ENCODE peak calls at places on chromosomes 5 and 9, in eight cellular contexts. M is AG08395; A is cardiac fibroblast; K is kidney; S is activated CD4-positive, alpha-beta T cell treated with anti-CD3 and anti-CD28 coated beads, Interleukin-2, amount 50 U/mL, for 24 hours; P is fibroblast of lung; U is naive B cell; Z is DMS79. N is an unnamed sample.

GRCh38 chr9:79759460-79759859 is 187.7 kb downstream of the TLE4 start:
- DNase-seq in M (no peak), A (peak), K (no peak), S (no peak), P (no peak), U (no peak), Z (no peak), N (no peak)

GRCh38 chr9:115018547-115019435 is 88.4 kb upstream of the TNFSF8 start:
- DNase-seq in M (peak), A (peak), K (no peak), S (no peak), P (peak), U (no peak), Z (no peak), N (peak)

GRCh38 chr5:1799110-1799601 is 481 bp downstream of the MRPL36 start:
- DNase-seq in M (peak), A (peak), K (no peak), S (no peak), P (peak), U (no peak), Z (no peak), N (no peak)

GRCh38 chr5:159448-160172 is 31.7 kb upstream of the LRRC14B start:
- DNase-seq in M (peak), A (peak), K (no peak), S (no peak), P (peak), U (no peak), Z (no peak), N (peak)

GRCh38 chr5:165805756-165806155 is 2300.3 kb downstream of the MAT2B start:
- DNase-seq in M (no peak), A (no peak), K (no peak), S (no peak), P (no peak), U (no peak), Z (no peak), N (no peak)

GRCh38 chr9:130866474-130866965 is 30.1 kb downstream of the QRFP start:
- DNase-seq in M (peak), A (peak), K (no peak), S (peak), P (peak), U (peak), Z (peak), N (peak)

GRCh38 chr5:72596956-72597355 is 89.7 kb upstream of the ZNF366 start:
- DNase-seq in M (no peak), A (peak), K (no peak), S (no peak), P (no peak), U (no peak), Z (no peak), N (no peak)

GRCh38 chr5:72256536-72256935 is 63.5 kb downstream of the MRPS27 start:
- DNase-seq in M (no peak), A (no peak), K (no peak), S (no peak), P (no peak), U (no peak), Z (no peak), N (no peak)

GRCh38 chr5:157888814-157889532 is 30.0 kb upstream of the CLINT1 start:
- DNase-seq in M (no peak), A (no peak), K (no peak), S (no peak), P (no peak), U (no peak), Z (no peak), N (no peak)

GRCh38 chr5:7714697-7715096 is 136.2 kb downstream of the CFAP90 start:
- DNase-seq in M (no peak), A (no peak), K (no peak), S (no peak), P (no peak), U (no peak), Z (no peak), N (no peak)

GRCh38 chr5:118290204-118290603 is 698.1 kb downstream of the DTWD2 start:
- DNase-seq in M (no peak), A (no peak), K (no peak), S (no peak), P (no peak), U (no peak), Z (no peak), N (no peak)

GRCh38 chr5:149205625-149206523 is 64.6 kb downstream of the ABLIM3 start:
- DNase-seq in M (peak), A (peak), K (peak), S (no peak), P (peak), U (no peak), Z (no peak), N (peak)

GRCh38 chr9:130701059-130702022 is 7.8 kb downstream of the EXOSC2 start:
- DNase-seq in M (peak), A (peak), K (peak), S (peak), P (peak), U (peak), Z (peak), N (peak)

GRCh38 chr5:65742565-65743231 is 20.7 kb downstream of the NLN start:
- DNase-seq in M (peak), A (peak), K (no peak), S (no peak), P (peak), U (peak), Z (no peak), N (peak)

GRCh38 chr9:129619787-129620668 is 873 bp downstream of the C9orf50 start:
- DNase-seq in M (peak), A (no peak), K (peak), S (no peak), P (no peak), U (peak), Z (no peak), N (no peak)

GRCh38 chr9:106775960-106776359 is 87.0 kb upstream of the ZNF462 start:
- DNase-seq in M (no peak), A (no peak), K (no peak), S (no peak), P (no peak), U (no peak), Z (no peak), N (no peak)

GRCh38 chr5:134018154-134018985 is 13.6 kb upstream of the VDAC1 start:
- DNase-seq in M (peak), A (no peak), K (no peak), S (no peak), P (no peak), U (no peak), Z (no peak), N (no peak)

GRCh38 chr9:101354143-101354764 is 30.6 kb downstream of the BAAT start:
- DNase-seq in M (no peak), A (no peak), K (no peak), S (no peak), P (no peak), U (no peak), Z (no peak), N (no peak)

GRCh38 chr9:120713257-120714087 is 798 bp downstream of the MEGF9 start:
- DNase-seq in M (peak), A (no peak), K (peak), S (no peak), P (peak), U (peak), Z (no peak), N (no peak)

GRCh38 chr5:113806823-113807222 is 293.3 kb downstream of the YTHDC2 start:
- DNase-seq in M (peak), A (peak), K (no peak), S (no peak), P (peak), U (no peak), Z (no peak), N (no peak)

GRCh38 chr5:149414405-149415244 is 35.5 kb upstream of the IL17B start:
- DNase-seq in M (peak), A (peak), K (no peak), S (no peak), P (peak), U (no peak), Z (no peak), N (no peak)

GRCh38 chr9:13033959-13034695 is 245.4 kb downstream of the MPDZ start:
- DNase-seq in M (peak), A (peak), K (peak), S (no peak), P (peak), U (no peak), Z (peak), N (peak)

GRCh38 chr5:41093803-41094202 is 22.7 kb upstream of the MROH2B start:
- DNase-seq in M (no peak), A (peak), K (no peak), S (no peak), P (no peak), U (no peak), Z (no peak), N (no peak)

GRCh38 chr9:131714161-131714646 is 25.7 kb downstream of the RAPGEF1 start:
- DNase-seq in M (peak), A (peak), K (no peak), S (no peak), P (peak), U (no peak), Z (no peak), N (peak)

GRCh38 chr5:91176288-91177016 is 206.7 kb downstream of the ARRDC3 start:
- DNase-seq in M (no peak), A (no peak), K (no peak), S (no peak), P (no peak), U (no peak), Z (no peak), N (no peak)

GRCh38 chr9:98228392-98229089 is 26.9 kb downstream of the TBC1D2 start:
- DNase-seq in M (no peak), A (no peak), K (no peak), S (no peak), P (no peak), U (no peak), Z (no peak), N (no peak)

GRCh38 chr9:93827545-93828330 is 127.4 kb downstream of the BARX1 start:
- DNase-seq in M (peak), A (peak), K (no peak), S (no peak), P (peak), U (no peak), Z (no peak), N (peak)

GRCh38 chr9:88805217-88805943 is 185.9 kb upstream of the S1PR3 start:
- DNase-seq in M (no peak), A (no peak), K (no peak), S (no peak), P (no peak), U (no peak), Z (no peak), N (no peak)

GRCh38 chr9:132752877-132753592 is 82.8 kb downstream of the GTF3C4 start:
- DNase-seq in M (no peak), A (no peak), K (peak), S (no peak), P (no peak), U (no peak), Z (peak), N (no peak)

GRCh38 chr9:2193565-2193964 is 178.4 kb downstream of the SMARCA2 start:
- DNase-seq in M (no peak), A (no peak), K (no peak), S (no peak), P (no peak), U (no peak), Z (no peak), N (no peak)

GRCh38 chr5:35012796-35013195 is 35.0 kb downstream of the AGXT2 start:
- DNase-seq in M (no peak), A (peak), K (no peak), S (no peak), P (no peak), U (no peak), Z (no peak), N (no peak)

GRCh38 chr5:156396830-156397081 is 69.8 kb downstream of the SGCD start:
- DNase-seq in M (no peak), A (no peak), K (no peak), S (no peak), P (no peak), U (no peak), Z (no peak), N (no peak)

GRCh38 chr5:151880304-151880703 is 44.3 kb downstream of the GLRA1 start:
- DNase-seq in M (no peak), A (no peak), K (no peak), S (no peak), P (no peak), U (no peak), Z (peak), N (no peak)

GRCh38 chr5:139873033-139873794 is 77.6 kb downstream of the PSD2 start:
- DNase-seq in M (no peak), A (no peak), K (peak), S (no peak), P (no peak), U (no peak), Z (no peak), N (no peak)

GRCh38 chr9:129253820-129254381 is 75.8 kb upstream of the IER5L start:
- DNase-seq in M (no peak), A (peak), K (peak), S (no peak), P (no peak), U (no peak), Z (no peak), N (peak)

GRCh38 chr5:179699640-179700298 is 1.0 kb downstream of the CANX start:
- DNase-seq in M (peak), A (peak), K (no peak), S (peak), P (peak), U (peak), Z (peak), N (no peak)